ENCODE peak calls at places on chromosomes 3 and 15, in eight cellular contexts. I is SK-N-SH, U is transverse colon, X is sigmoid colon, L is HCT116, T is endothelial cell of umbilical vein, V is esophagus muscularis mucosa, N is HL-60. Q is an unnamed sample.

GRCh38 chr3:133384331-133385027 is 15.4 kb upstream of the BFSP2 start:
- DNase-seq in I (peak; percentile 88), U (peak; percentile 25), X (no peak), L (peak; percentile 21), T (peak; percentile 71), V (no peak), N (no peak), Q (peak; percentile 87)

GRCh38 chr3:52005571-52005986 is 9.9 kb upstream of the RPL29 start:
- DNase-seq in I (peak; percentile 71), U (no peak), X (no peak), L (no peak), T (peak; percentile 53), V (no peak), N (no peak), Q (peak; percentile 85)

GRCh38 chr3:107956991-107957467 is 133.8 kb downstream of the CD47 start:
- DNase-seq in I (peak; percentile 25), U (peak; percentile 59), X (peak; percentile 96), L (no peak), T (peak; percentile 81), V (peak; percentile 94), N (no peak), Q (no peak)

GRCh38 chr15:90762109-90762508 is 45.0 kb downstream of the BLM start:
- DNase-seq in I (no peak), U (peak; percentile 35), X (peak; percentile 79), L (no peak), T (no peak), V (no peak), N (peak; percentile 92), Q (peak; percentile 4)

GRCh38 chr3:114418724-114419543 is 125.1 kb downstream of the TIGIT start:
- DNase-seq in I (peak; percentile 48), U (no peak), X (no peak), L (peak; percentile 57), T (peak; percentile 78), V (no peak), N (peak; percentile 36), Q (peak; percentile 82)

GRCh38 chr3:30770387-30770786 is 124.1 kb downstream of the GADL1 start:
- DNase-seq in I (no peak), U (peak; percentile 15), X (no peak), L (peak; percentile 66), T (peak; percentile 10), V (no peak), N (no peak), Q (no peak)

GRCh38 chr15:43370310-43370974 is 401 bp downstream of the ZSCAN29 start:
- DNase-seq in I (peak; percentile 67), U (peak; percentile 22), X (no peak), L (no peak), T (peak; percentile 48), V (no peak), N (no peak), Q (peak; percentile 66)

GRCh38 chr15:36590838-36591237 is 11.4 kb downstream of the CDIN1 start:
- DNase-seq in I (no peak), U (no peak), X (no peak), L (no peak), T (no peak), V (no peak), N (no peak), Q (no peak)

GRCh38 chr3:23474580-23475357 is 271.6 kb downstream of the UBE2E2 start:
- DNase-seq in I (no peak), U (no peak), X (no peak), L (no peak), T (no peak), V (no peak), N (peak; percentile 51), Q (no peak)

GRCh38 chr15:75721923-75722870 is 9.5 kb upstream of the CSPG4 start:
- DNase-seq in I (peak; percentile 27), U (no peak), X (peak; percentile 70), L (no peak), T (no peak), V (no peak), N (no peak), Q (no peak)

GRCh38 chr15:78392430-78392829 is 45.6 kb upstream of the IREB2 start:
- DNase-seq in I (peak; percentile 73), U (peak; percentile 75), X (no peak), L (no peak), T (no peak), V (no peak), N (no peak), Q (peak; percentile 42)

GRCh38 chr15:43376017-43376705 is 5.3 kb downstream of the TUBGCP4 start:
- DNase-seq in I (peak; percentile 62), U (peak; percentile 17), X (no peak), L (peak; percentile 27), T (peak; percentile 21), V (no peak), N (no peak), Q (peak; percentile 64)

GRCh38 chr3:149273096-149273751 is 51.6 kb upstream of the CP start:
- DNase-seq in I (peak; percentile 63), U (peak; percentile 40), X (no peak), L (peak; percentile 86), T (peak; percentile 86), V (no peak), N (peak; percentile 22), Q (peak; percentile 93)

GRCh38 chr15:64453689-64454037 is 6.7 kb upstream of the ZNF609 start:
- DNase-seq in I (no peak), U (no peak), X (no peak), L (no peak), T (no peak), V (no peak), N (no peak), Q (no peak)

GRCh38 chr3:156474560-156475389 is 80.1 kb downstream of the SSR3 start:
- DNase-seq in I (no peak), U (no peak), X (no peak), L (no peak), T (no peak), V (no peak), N (no peak), Q (peak; percentile 66)

GRCh38 chr3:71949403-71949802 is 164.5 kb upstream of the PROK2 start:
- DNase-seq in I (no peak), U (no peak), X (no peak), L (no peak), T (no peak), V (no peak), N (no peak), Q (no peak)

GRCh38 chr15:72784233-72784876 is 797 bp upstream of the ADPGK start:
- DNase-seq in I (peak; percentile 64), U (no peak), X (no peak), L (peak; percentile 59), T (peak; percentile 87), V (no peak), N (no peak), Q (peak; percentile 86)

GRCh38 chr15:42202653-42203052 is 5.5 kb downstream of the VPS39 start:
- DNase-seq in I (no peak), U (no peak), X (no peak), L (no peak), T (no peak), V (no peak), N (no peak), Q (no peak)
- TF ChIP-seq POLR2AphosphoS5 in I (no peak), U (no peak), X (no peak), L (no peak), T (no peak), V (no peak), N (no peak), Q (no peak)

GRCh38 chr3:192866804-192867203 is 50.9 kb downstream of the MB21D2 start:
- DNase-seq in I (no peak), U (no peak), X (no peak), L (no peak), T (no peak), V (no peak), N (no peak), Q (no peak)

GRCh38 chr3:192870785-192871184 is 46.9 kb downstream of the MB21D2 start:
- DNase-seq in I (no peak), U (no peak), X (no peak), L (no peak), T (no peak), V (no peak), N (no peak), Q (no peak)

GRCh38 chr3:192864943-192865342 is 52.7 kb downstream of the MB21D2 start:
- DNase-seq in I (no peak), U (no peak), X (peak; percentile 67), L (no peak), T (no peak), V (no peak), N (no peak), Q (no peak)

GRCh38 chr3:192867645-192868044 is 50.0 kb downstream of the MB21D2 start:
- DNase-seq in I (no peak), U (no peak), X (no peak), L (no peak), T (no peak), V (no peak), N (no peak), Q (peak; percentile 50)

GRCh38 chr3:192869131-192870027 is 48.3 kb downstream of the MB21D2 start:
- DNase-seq in I (no peak), U (no peak), X (peak; percentile 71), L (no peak), T (peak; percentile 41), V (no peak), N (no peak), Q (no peak)
- H3K4me3 ChIP-seq in I (no peak overlapping the region), U (no peak overlapping the region), X (no peak overlapping the region), L (no peak overlapping the region), T (no peak overlapping the region), V (no peak overlapping the region), N (no peak overlapping the region), Q (no peak overlapping the region)

GRCh38 chr3:126083138-126083445 is 832 bp downstream of the SLC41A3 start:
- DNase-seq in I (no peak), U (no peak), X (no peak), L (no peak), T (no peak), V (peak; percentile 64), N (no peak), Q (no peak)

GRCh38 chr3:126084667-126085180 is 800 bp upstream of the SLC41A3 start:
- DNase-seq in I (no peak), U (no peak), X (no peak), L (no peak), T (no peak), V (peak; percentile 8), N (no peak), Q (no peak)

GRCh38 chr3:126082334-126083137 is 1.4 kb downstream of the SLC41A3 start:
- DNase-seq in I (no peak), U (no peak), X (no peak), L (no peak), T (no peak), V (peak; percentile 68), N (no peak), Q (no peak)

GRCh38 chr3:126083913-126084514 is at the start of gene SLC41A3:
- DNase-seq in I (peak; percentile 96), U (peak; percentile 93), X (peak; percentile 94), L (peak; percentile 50), T (peak; percentile 74), V (peak; percentile 94), N (peak; percentile 78), Q (peak; percentile 82)

DNA sequence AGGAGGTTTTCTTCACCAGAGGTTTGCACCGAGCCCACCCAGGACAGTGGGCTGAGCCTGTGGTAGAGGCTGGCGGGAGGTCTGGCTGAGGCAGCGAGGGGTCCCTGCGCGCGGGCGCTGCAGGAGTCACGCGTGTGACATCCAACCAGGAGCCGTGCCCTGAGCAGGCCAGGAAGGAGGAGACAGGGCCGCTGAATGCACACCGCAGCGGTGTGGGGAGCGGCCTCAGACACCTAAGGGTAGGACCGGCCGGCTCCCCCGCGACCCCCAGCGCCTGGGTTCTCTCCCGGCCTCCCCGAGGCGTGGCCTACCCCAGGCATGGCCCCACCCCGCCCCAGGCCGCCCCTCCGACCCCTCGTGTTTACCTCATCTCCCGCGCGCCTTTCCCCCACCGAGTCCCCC is 412 bp downstream of the SLC41A3 start:
- DNase-seq in I (peak; percentile 88), U (peak; percentile 51), X (no peak), L (no peak), T (peak; percentile 18), V (peak; percentile 92), N (no peak), Q (peak; percentile 65)
- TF ChIP-seq POLR2AphosphoS5 in I (no peak), U (no peak), X (no peak), L (no peak), T (no peak), V (no peak), N (no peak), Q (no peak)

GRCh38 chr3:154422694-154423093 is 7.3 kb downstream of the GPR149 start:
- DNase-seq in I (no peak), U (no peak), X (no peak), L (no peak), T (no peak), V (no peak), N (no peak), Q (no peak)
- H3K4me3 ChIP-seq in I (no peak overlapping the region), U (no peak overlapping the region), X (no peak overlapping the region), L (no peak overlapping the region), T (no peak overlapping the region), V (no peak overlapping the region), N (no peak overlapping the region), Q (no peak overlapping the region)